ENCODE peak calls at places on chromosomes 5 and 9, in nine cellular contexts. V, Q, N, M, G, Z, O, H and D are unnamed samples. For H3K36me3, H3K4me1 and H3K27me3, the result is how much of the 10 kb centered on the place peaks cover.

GRCh38 chr5:76855961-76856360 is 6.1 kb downstream of the S100Z start:
- DNase-seq in V (no peak), N (no peak), O (no peak), M (no peak), Q (no peak), H (no peak), G (no peak), Z (no peak), D (peak)

GRCh38 chr5:127094161-127094560 is 20.9 kb upstream of the C5orf63 start:
- DNase-seq in Q (no peak), V (no peak), N (no peak), M (no peak), O (no peak), Z (no peak), H (no peak), G (no peak), D (no peak)

GRCh38 chr9:112535811-112536210 is 49.2 kb downstream of the KIAA1958 start:
- DNase-seq in Q (no peak), M (no peak), O (no peak), V (no peak), H (peak), N (no peak), Z (no peak), G (no peak), D (no peak)

GRCh38 chr5:54900906-54901725 is 84.3 kb downstream of the ESM1 start:
- DNase-seq in Q (peak), G (peak), Z (peak), M (no peak), H (peak), N (peak), O (peak), V (no peak), D (no peak)

GRCh38 chr5:170974487-170974886 is 112.7 kb downstream of the RANBP17 start:
- DNase-seq in Q (no peak), H (no peak), N (no peak), G (no peak), Z (no peak), V (no peak), M (no peak), O (no peak), D (no peak)

GRCh38 chr9:131959887-131960286 is 119.8 kb downstream of the MED27 start:
- DNase-seq in Z (no peak), H (no peak), N (no peak), V (no peak), Q (no peak), M (no peak), G (no peak), O (no peak), D (no peak)

GRCh38 chr9:112753725-112754124 is 3.2 kb downstream of the SNX30 start:
- DNase-seq in H (peak), Z (no peak), Q (peak), N (no peak), V (peak), M (peak), G (no peak), O (peak), D (no peak)

GRCh38 chr9:84667571-84668203 is 1.8 kb upstream of the NTRK2 start:
- DNase-seq in N (no peak), V (no peak), Z (peak), G (peak), Q (no peak), O (peak), H (peak), M (no peak), D (no peak)

GRCh38 chr5:40656766-40657165 is 22.9 kb upstream of the PTGER4 start:
- DNase-seq in G (no peak), M (no peak), Z (no peak), H (no peak), O (no peak), Q (no peak), N (no peak), V (no peak), D (no peak)

GRCh38 chr5:83285661-83286398 is 185.7 kb upstream of the VCAN start:
- DNase-seq in H (peak), V (no peak), G (no peak), Z (no peak), Q (no peak), M (no peak), O (no peak), N (no peak), D (no peak)

GRCh38 chr5:127442085-127442484 is 75.4 kb upstream of the PRRC1 start:
- DNase-seq in N (no peak), Q (no peak), O (peak), M (no peak), G (no peak), Z (no peak), H (peak), V (no peak), D (no peak)

GRCh38 chr9:128470560-128470959 is 14.8 kb downstream of the ODF2 start:
- DNase-seq in V (no peak), N (no peak), H (peak), M (no peak), O (no peak), Z (peak), Q (no peak), G (no peak), D (no peak)

DNA sequence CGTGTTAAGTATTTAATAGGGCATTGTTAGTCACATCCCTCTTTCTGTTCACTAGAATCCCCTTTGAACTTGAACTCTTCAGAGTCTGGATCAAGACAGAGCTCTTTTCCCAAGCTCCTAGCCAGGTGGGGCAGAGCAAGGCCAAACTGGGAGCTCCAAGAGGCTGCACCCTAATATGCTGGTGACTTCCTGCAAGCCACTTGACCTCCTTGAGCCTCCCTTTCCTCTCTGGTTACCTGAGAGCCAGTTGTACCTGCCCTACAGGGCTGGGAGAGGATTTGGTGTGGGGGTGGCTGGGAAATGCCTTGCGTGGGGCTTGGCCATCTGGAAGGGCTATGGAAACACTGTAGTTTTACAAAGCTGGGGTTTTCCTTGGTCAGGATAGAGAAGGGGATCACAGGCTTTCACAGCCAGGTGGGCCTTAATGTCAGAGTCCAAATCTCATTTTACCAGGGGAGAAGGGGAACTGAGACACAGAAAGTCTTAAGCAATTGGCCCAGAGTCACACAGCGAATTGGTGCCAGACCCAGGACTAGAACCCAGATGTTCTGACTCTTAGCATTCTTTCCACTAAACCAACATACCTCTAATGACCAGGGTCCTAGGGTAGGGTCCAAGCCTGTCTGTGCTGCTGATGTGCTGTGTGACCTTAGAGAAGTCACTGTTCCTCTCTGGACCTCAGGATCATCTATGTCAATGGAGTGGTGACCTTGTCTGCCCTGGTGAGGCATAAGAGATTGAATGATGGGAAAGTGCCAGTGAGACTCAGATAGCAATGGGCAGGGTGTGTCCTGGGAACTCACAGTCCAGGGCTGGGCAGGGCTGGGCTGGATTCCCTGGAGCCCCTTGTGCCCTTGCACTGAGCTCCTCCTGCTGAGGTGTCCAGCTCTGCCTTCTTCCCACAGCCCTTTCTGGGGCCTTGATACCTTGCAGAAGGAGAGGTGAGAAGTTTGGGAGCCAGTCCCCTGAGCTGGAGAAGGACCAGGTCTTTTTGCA is 35.8 kb downstream of the GSN start:
- DNase-seq in Z (no peak), G (no peak), N (no peak), Q (no peak), V (no peak), M (no peak), O (no peak), H (peak), D (peak)
- H3K36me3 ChIP-seq in Z (under half), G (under half), N (under half), Q (under half), V (under half), M (under half), O (under half), H (under half), D (under half)

DNA sequence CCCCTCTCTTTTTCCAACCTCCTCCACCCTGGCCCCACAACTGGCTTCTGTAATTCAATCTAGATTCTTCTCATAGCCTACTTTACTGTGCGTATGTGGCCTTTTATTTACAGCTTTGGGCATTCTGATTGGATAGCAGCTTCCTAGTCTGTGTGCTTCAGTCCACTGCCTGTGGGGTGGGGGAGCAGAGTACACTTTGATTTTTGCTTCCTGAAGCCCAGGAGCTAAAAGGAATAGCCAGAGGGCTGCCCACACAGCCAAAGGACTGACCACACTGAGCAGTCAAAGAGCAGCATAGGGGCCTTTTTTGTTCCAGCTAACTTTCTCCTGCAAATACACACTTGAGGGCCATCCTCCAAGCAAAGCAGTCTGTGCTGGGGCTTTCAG is 30.5 kb downstream of the RUSC2 start:
- DNase-seq in N (no peak), Q (no peak), G (no peak), H (peak), M (no peak), O (no peak), V (no peak), Z (no peak), D (no peak)
- H3K4me1 ChIP-seq in N (half or more), Q (under half), G (under half), H (half or more), M (half or more), O (under half), V (under half), Z (half or more), D (under half)

GRCh38 chr9:109378316-109378715 is 57.5 kb upstream of the EPB41L4B start:
- DNase-seq in Q (no peak), Z (no peak), N (no peak), O (no peak), V (no peak), G (no peak), M (no peak), H (no peak), D (no peak)
- H3K27me3 ChIP-seq in Q (under half), Z (under half), N (under half), O (under half), V (under half), G (under half), M (under half), H (under half), D (under half)

GRCh38 chr9:36110434-36110833 is 26.1 kb upstream of the GLIPR2 start:
- DNase-seq in N (no peak), O (no peak), M (no peak), V (no peak), Q (no peak), Z (no peak), G (no peak), H (no peak), D (no peak)
- H3K36me3 ChIP-seq in N (under half), O (under half), M (under half), V (under half), Q (under half), Z (under half), G (under half), H (half or more), D (under half)

GRCh38 chr5:177359860-177360259 is 2.1 kb downstream of the RGS14 start:
- DNase-seq in N (no peak), V (no peak), M (no peak), O (no peak), Q (no peak), Z (no peak), H (no peak), G (no peak), D (no peak)
- H3K4me1 ChIP-seq in N (half or more), V (under half), M (under half), O (under half), Q (under half), Z (under half), H (under half), G (under half), D (under half)

DNA sequence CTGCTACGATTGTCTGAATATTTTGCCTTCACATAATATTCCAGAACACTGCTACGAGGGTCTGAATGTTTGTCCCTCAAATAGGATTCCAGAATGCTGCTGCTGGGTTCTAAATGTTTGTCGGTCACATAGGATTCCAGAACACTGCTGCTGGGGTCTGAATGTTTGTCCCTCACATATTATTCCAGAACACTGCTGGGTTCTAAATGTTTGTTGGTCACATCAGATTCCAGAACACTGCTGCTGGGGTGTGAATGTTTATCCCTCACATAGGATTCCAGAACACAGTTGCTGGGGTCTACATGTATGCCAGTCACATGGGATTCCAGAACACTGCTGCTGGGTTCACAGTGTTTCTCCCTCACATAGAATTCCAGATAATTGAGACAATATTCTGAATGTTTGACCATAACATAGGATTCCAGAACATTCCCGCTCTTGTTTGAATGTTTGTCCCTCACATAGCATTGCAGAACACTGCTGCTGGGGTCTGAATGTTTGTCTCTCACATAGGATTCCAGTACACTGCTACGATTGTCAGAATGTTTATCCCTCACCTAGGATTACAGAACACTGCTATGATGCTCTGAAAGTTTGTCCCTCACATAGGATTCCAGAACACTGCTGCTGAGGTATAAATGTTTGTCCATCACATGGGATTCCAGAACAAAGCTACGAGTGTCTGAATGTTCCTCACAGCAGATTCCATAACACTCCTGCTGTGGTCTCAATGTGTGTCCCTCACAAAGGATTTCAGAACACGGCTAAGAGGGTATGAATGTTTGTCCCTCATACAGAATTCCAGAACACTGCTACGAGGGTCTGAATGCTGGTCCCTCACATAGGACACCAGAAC is 201.8 kb downstream of the FOXD4L6 start:
- DNase-seq in Q (no peak), N (no peak), G (no peak), V (no peak), O (no peak), Z (no peak), H (no peak), M (no peak), D (no peak)
- H3K27me3 ChIP-seq in Q (under half), N (under half), G (under half), V (half or more), O (under half), Z (under half), H (under half), M (under half), D (under half)

DNA sequence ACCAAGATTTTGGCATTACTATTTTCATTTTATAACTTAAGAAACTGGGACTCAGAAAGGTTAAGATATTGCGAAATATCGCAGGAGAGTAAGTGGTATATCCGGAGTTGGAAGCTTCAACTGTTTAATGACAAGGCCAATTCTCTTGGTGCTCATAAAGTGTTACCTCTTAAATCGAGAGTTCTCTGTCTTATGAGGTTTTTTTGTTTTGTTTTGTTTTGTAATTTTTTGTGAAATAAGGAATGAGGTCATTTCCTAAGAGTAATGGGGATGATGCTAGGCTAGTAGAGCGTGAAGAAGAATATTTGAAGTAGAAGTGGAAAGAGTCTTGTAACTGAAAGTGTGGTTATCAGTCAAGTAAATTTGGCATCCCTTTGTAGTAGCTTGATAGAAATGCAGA is 183.2 kb upstream of the DAB2 start:
- DNase-seq in Z (no peak), Q (no peak), N (no peak), V (no peak), O (no peak), G (no peak), H (peak), M (no peak), D (no peak)
- H3K36me3 ChIP-seq in Z (under half), Q (under half), N (under half), V (under half), O (under half), G (under half), H (under half), M (under half), D (under half)

DNA sequence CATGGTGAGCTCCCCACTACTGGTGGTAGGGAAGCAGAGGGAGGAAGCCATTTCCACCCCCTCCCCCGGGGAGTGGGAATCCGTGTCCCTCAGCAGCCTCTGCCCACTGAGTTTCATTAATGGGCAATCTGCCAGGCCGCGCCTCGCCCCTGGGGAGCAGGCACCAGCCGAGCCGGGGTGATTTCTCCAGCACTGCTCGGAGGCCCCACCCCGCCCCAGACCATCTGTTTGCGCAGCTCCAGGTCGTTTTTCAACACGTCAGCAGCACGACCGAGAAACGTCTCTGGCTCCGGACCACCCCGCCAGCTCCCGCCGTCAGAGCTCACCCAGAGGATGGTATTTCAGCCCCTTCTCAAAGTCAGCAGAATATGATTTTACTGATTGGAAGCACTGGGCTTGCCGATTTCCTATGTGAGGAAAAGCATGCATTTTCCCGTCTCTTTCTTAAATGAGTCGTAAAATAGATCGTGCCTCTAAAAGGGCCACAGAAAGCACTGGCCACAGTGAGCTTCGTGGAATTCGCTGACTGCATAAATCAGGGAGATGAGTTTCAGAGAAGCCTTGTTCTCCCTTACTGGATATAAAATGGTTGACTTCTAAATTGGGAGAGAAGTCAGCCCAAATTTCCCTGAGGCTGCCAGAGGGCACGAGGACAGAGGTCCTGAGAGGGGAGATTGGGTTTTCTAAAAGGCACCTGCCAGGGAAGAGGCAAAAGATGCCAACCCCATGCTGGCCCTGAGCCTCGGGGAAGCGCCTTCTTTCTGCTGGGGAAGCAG is 47.0 kb downstream of the OLFM1 start:
- DNase-seq in V (no peak), O (no peak), Q (no peak), Z (no peak), M (peak), G (no peak), N (no peak), H (no peak), D (no peak)
- H3K4me1 ChIP-seq in V (under half), O (under half), Q (under half), Z (under half), M (half or more), G (under half), N (under half), H (under half), D (under half)

GRCh38 chr9:130669965-130670364 is 5.6 kb downstream of the PRDM12 start:
- DNase-seq in Z (no peak), Q (no peak), M (no peak), V (no peak), N (no peak), H (no peak), G (no peak), O (no peak), D (no peak)
- H3K27me3 ChIP-seq in Z (under half), Q (under half), M (under half), V (under half), N (under half), H (under half), G (under half), O (under half), D (under half)

GRCh38 chr5:37109338-37109737 is 139.8 kb downstream of the CPLANE1 start:
- DNase-seq in M (no peak), V (no peak), Q (no peak), G (no peak), H (no peak), O (no peak), Z (no peak), N (no peak), D (no peak)

GRCh38 chr5:37112383-37112991 is 136.7 kb downstream of the CPLANE1 start:
- DNase-seq in M (no peak), N (no peak), V (no peak), H (no peak), Q (no peak), O (no peak), G (no peak), Z (no peak), D (no peak)

GRCh38 chr5:37111426-37112382 is 137.5 kb downstream of the CPLANE1 start:
- DNase-seq in Q (no peak), N (no peak), H (no peak), Z (no peak), V (no peak), O (no peak), M (no peak), G (no peak), D (peak)

DNA sequence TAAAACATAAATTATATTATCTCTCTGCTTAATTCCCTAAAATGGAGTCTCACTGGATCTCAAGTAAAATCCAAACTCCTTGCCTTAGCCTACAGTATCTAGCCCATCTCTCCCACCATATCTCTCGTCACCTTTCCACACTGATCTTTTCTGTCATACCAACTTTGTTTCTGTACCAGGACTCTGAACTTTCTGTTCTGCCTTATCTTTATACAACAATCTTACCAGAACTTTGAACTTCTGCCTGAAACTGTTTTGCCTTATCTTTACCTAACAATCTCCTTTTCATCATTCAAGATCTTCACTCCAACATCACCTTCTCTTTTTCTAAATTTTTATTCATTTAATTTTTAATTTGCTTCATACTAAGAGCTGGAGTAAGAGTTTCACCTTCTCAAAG is 139.0 kb downstream of the CPLANE1 start:
- DNase-seq in H (no peak), O (no peak), V (no peak), M (no peak), G (no peak), Q (no peak), N (no peak), Z (no peak), D (peak)
- H3K36me3 ChIP-seq in H (under half), O (under half), V (under half), M (under half), G (under half), Q (under half), N (under half), Z (under half), D (under half)